ENCODE peak calls at places on chromosome 20, in six cellular contexts. C is GM10248; V is activated B cell treated with CpG ODN at 0.5 μM for 24 hours; H is CD8-positive, alpha-beta T cell; Y is stomach; J is A549. E is an unnamed sample.

GRCh38 chr20:40339661-40340449 is 349.2 kb downstream of the MAFB start:
- DNase-seq in C (no peak), V (no peak), H (no peak), Y (no peak), J (no peak), E (peak)

GRCh38 chr20:48921168-48921882 is at the start of gene ARFGEF2:
- DNase-seq in C (peak), V (peak), H (peak), Y (peak), J (peak), E (peak)

GRCh38 chr20:36777152-36777551 is 3.6 kb upstream of the DSN1 start:
- DNase-seq in C (no peak), V (no peak), H (no peak), Y (no peak), J (no peak), E (no peak)

GRCh38 chr20:50601511-50602431 is 89.6 kb downstream of the RIPOR3 start:
- DNase-seq in C (no peak), V (no peak), H (no peak), Y (no peak), J (no peak), E (no peak)

GRCh38 chr20:544153-544725 is 649 bp upstream of the CSNK2A1 start:
- DNase-seq in C (no peak), V (no peak), H (no peak), Y (no peak), J (no peak), E (no peak)

GRCh38 chr20:33235696-33236095 is at the start of gene BPIFA1:
- DNase-seq in C (no peak), V (no peak), H (no peak), Y (no peak), J (no peak), E (no peak)

GRCh38 chr20:64038252-64038578 is 2.2 kb downstream of the C20orf204 start:
- DNase-seq in C (no peak), V (no peak), H (no peak), Y (no peak), J (no peak), E (no peak)

GRCh38 chr20:59289994-59290393 is 10.4 kb upstream of the EDN3 start:
- DNase-seq in C (no peak), V (no peak), H (no peak), Y (no peak), J (no peak), E (no peak)

GRCh38 chr20:10259166-10259565 is 40.5 kb downstream of the SNAP25 start:
- DNase-seq in C (no peak), V (no peak), H (no peak), Y (no peak), J (no peak), E (no peak)

GRCh38 chr20:14264869-14265268 is 72.5 kb downstream of the FLRT3 start:
- DNase-seq in C (no peak), V (no peak), H (no peak), Y (no peak), J (peak), E (no peak)

GRCh38 chr20:11675920-11676617 is 241.6 kb upstream of the BTBD3 start:
- DNase-seq in C (no peak), V (no peak), H (no peak), Y (no peak), J (no peak), E (no peak)

GRCh38 chr20:20441259-20441658 is 73.4 kb downstream of the INSM1 start:
- DNase-seq in C (no peak), V (no peak), H (no peak), Y (no peak), J (no peak), E (no peak)

GRCh38 chr20:14829897-14830296 is 492.5 kb upstream of the FLRT3 start:
- DNase-seq in C (no peak), V (no peak), H (no peak), Y (no peak), J (no peak), E (no peak)

GRCh38 chr20:57897156-57897874 is 187.5 kb upstream of the PMEPA1 start:
- DNase-seq in C (no peak), V (no peak), H (no peak), Y (no peak), J (no peak), E (no peak)

GRCh38 chr20:48767269-48767960 is 60.4 kb downstream of the PREX1 start:
- DNase-seq in C (no peak), V (no peak), H (no peak), Y (no peak), J (no peak), E (no peak)

GRCh38 chr20:15241696-15242095 is 904.3 kb upstream of the FLRT3 start:
- DNase-seq in C (no peak), V (no peak), H (no peak), Y (no peak), J (no peak), E (no peak)

DNA sequence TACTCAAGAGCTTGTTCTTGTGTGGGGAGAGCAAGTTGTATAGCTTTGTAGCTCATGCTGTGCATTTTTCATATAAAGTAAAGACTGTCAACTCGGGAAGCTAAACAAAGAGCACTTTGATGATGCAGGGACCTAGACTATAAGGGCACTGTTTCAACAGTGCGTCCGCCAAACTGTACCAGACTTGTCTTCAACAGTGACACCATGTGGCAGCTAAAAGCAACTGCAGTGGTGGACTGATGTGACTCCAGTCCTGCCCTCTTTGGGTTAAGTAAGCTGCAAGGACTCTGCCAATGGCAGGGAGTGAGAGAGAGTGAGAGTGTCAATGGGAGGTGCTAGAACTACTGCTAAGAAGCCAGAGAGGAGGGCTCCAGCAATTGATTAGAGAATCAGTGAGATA is 48.1 kb upstream of the MC3R start:
- DNase-seq in C (no peak), V (no peak), H (no peak), Y (no peak), J (no peak), E (no peak)
- TF ChIP-seq CTCF in C (no peak), V (no peak), H (no peak), Y (no peak), J (no peak), E (no peak)

GRCh38 chr20:45406260-45407066 is 1.6 kb upstream of the DBNDD2 start:
- DNase-seq in C (peak), V (peak), H (no peak), Y (peak), J (no peak), E (no peak)
- TF ChIP-seq CTCF in C (no peak), V (no peak), H (no peak), Y (no peak), J (no peak), E (no peak)

DNA sequence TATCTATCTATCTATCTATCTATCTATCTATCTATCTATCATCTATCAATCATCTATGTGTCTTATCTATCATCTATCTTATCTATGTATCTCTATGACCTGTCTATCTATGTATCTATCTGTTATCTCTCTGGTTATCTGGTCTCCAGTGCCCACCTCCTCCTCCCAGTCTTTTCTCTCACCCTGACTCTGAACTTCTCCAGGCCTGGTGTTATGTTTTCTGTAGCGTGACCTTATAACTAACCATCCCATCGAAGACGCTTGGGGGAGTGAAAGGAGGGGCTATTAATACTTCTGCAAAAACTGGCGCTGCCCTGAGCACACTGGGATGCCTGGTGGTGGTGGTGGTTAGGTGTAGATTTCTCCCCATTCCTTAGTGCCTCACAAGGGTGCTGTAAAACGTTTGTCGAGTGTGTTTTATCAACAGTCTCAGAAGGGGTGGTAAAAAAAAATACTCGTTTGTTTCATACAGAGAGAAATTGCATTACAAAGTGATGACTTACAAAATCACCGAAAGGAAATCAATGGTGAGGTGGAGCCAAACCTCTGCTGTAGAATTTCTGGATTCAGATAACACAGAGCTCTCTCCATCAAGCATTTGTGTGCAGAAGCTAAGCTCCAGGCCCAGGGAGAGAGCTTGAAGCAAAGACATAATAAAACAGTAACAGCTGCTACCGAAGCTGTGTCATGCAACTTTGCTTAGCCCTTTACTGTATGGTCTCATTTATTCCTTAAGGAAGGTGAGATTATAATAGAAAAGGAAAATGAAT is 156.1 kb downstream of the BCAS1 start:
- DNase-seq in C (no peak), V (no peak), H (no peak), Y (no peak), J (no peak), E (no peak)
- TF ChIP-seq CTCF in C (no peak), V (no peak), H (no peak), Y (no peak), J (no peak), E (peak)

GRCh38 chr20:62386383-62387218 is at the start of gene RPS21:
- DNase-seq in C (peak), V (peak), H (peak), Y (peak), J (no peak), E (peak)
- TF ChIP-seq CTCF in C (no peak), V (no peak), H (no peak), Y (no peak), J (no peak), E (no peak)

GRCh38 chr20:12827796-12828406 is 180.9 kb upstream of the SPTLC3 start:
- DNase-seq in C (no peak), V (no peak), H (no peak), Y (no peak), J (no peak), E (no peak)

GRCh38 chr20:12833861-12834260 is 174.9 kb upstream of the SPTLC3 start:
- DNase-seq in C (no peak), V (no peak), H (no peak), Y (no peak), J (no peak), E (no peak)

GRCh38 chr20:12825180-12825579 is 183.6 kb upstream of the SPTLC3 start:
- DNase-seq in C (no peak), V (no peak), H (no peak), Y (no peak), J (no peak), E (no peak)

GRCh38 chr20:12824353-12824752 is 184.4 kb upstream of the SPTLC3 start:
- DNase-seq in C (no peak), V (no peak), H (no peak), Y (no peak), J (no peak), E (no peak)

GRCh38 chr20:12829121-12829520 is 179.7 kb upstream of the SPTLC3 start:
- DNase-seq in C (no peak), V (no peak), H (no peak), Y (no peak), J (no peak), E (no peak)
- TF ChIP-seq CTCF in C (no peak), V (no peak), H (no peak), Y (no peak), J (no peak), E (no peak)

GRCh38 chr20:2399390-2399789 is 18.7 kb downstream of the TGM6 start:
- DNase-seq in C (no peak), V (no peak), H (no peak), Y (no peak), J (no peak), E (no peak)

GRCh38 chr20:2403291-2404052 is 22.8 kb downstream of the TGM6 start:
- DNase-seq in C (peak), V (no peak), H (no peak), Y (no peak), J (no peak), E (no peak)

GRCh38 chr20:2400290-2400689 is 19.6 kb downstream of the TGM6 start:
- DNase-seq in C (no peak), V (no peak), H (no peak), Y (no peak), J (no peak), E (no peak)

GRCh38 chr20:2401527-2401926 is 20.8 kb downstream of the TGM6 start:
- DNase-seq in C (no peak), V (no peak), H (no peak), Y (no peak), J (no peak), E (no peak)

GRCh38 chr20:2402271-2402980 is 21.7 kb downstream of the TGM6 start:
- DNase-seq in C (peak), V (no peak), H (no peak), Y (no peak), J (peak), E (no peak)
- TF ChIP-seq CTCF in C (peak), V (no peak), H (no peak), Y (no peak), J (peak), E (peak)

GRCh38 chr20:44087051-44087856 is 99.7 kb downstream of the JPH2 start:
- DNase-seq in C (no peak), V (no peak), H (no peak), Y (no peak), J (no peak), E (no peak)
- TF ChIP-seq CTCF in C (no peak), V (no peak), H (no peak), Y (no peak), J (no peak), E (no peak)

GRCh38 chr20:43389839-43390626 is 67.7 kb upstream of the SRSF6 start:
- DNase-seq in C (no peak), V (no peak), H (no peak), Y (no peak), J (no peak), E (no peak)
- TF ChIP-seq CTCF in C (peak), V (no peak), H (no peak), Y (no peak), J (peak), E (peak)

GRCh38 chr20:38125157-38126056 is 39.7 kb downstream of the TGM2 start:
- DNase-seq in C (no peak), V (peak), H (no peak), Y (peak), J (no peak), E (no peak)

GRCh38 chr20:38127011-38127621 is 38.0 kb downstream of the TGM2 start:
- DNase-seq in C (no peak), V (no peak), H (no peak), Y (peak), J (peak), E (no peak)

GRCh38 chr20:38127920-38128528 is 37.0 kb downstream of the TGM2 start:
- DNase-seq in C (no peak), V (no peak), H (no peak), Y (no peak), J (no peak), E (no peak)

GRCh38 chr20:38128691-38129090 is 36.4 kb downstream of the TGM2 start:
- DNase-seq in C (no peak), V (no peak), H (no peak), Y (no peak), J (no peak), E (no peak)

DNA sequence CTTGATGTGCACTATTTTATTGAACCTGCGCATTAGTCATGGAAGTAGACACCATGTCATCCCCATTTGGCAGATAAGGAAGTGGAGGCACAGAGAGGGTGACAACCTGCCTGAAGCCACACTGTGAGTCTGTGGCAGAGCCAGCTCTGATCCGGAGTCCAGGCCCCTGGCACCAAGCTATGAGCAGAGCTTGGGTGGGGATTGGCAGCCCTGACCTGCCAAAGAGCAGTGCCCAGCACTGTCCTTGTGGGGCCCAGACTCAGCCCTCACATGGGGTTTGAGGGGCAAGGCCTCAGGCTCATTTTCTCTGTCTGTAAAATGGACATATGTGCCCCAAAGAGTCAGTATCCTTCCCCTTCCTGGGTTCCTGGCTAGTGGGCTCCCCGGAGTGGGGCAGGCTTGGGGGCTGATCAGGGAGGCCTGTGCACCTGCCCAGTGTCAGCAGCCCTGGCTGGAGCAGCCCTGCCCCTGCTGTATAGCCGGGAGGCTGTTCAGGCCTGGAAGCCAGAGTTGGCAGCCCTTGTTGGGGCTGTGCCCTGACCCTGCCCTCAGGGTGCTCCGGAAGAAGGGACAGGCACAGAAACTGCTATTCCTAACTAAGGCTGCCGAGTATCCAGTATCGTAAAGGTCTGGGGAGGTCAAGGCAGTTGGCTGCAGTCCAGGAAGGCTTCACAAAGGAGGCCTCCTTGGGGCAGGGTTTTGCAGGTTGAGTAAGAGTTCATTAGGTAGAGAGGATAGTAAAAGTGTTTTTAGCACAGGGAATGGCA is 38.7 kb downstream of the TGM2 start:
- DNase-seq in C (no peak), V (no peak), H (no peak), Y (peak), J (no peak), E (no peak)
- TF ChIP-seq CTCF in C (no peak), V (no peak), H (no peak), Y (no peak), J (no peak), E (no peak)